ENCODE peak calls at places on chromosomes 1 and 21, in four cellular contexts. Q, S, B and Y are unnamed samples.

GRCh38 chr1:188689542-188689941 is 1788.1 kb downstream of the BRINP3 start:
- ATAC-seq in S (no peak), B (no peak), Q (no peak), Y (no peak)

GRCh38 chr1:29974345-29974744 is 738.0 kb downstream of the PTPRU start:
- ATAC-seq in S (no peak), B (no peak), Q (no peak), Y (no peak)

GRCh38 chr1:85295654-85296053 is 19.2 kb upstream of the BCL10 start:
- ATAC-seq in S (no peak), Q (no peak), B (no peak), Y (no peak)

GRCh38 chr21:15128267-15128666 is 63.5 kb upstream of the NRIP1 start:
- ATAC-seq in Q (no peak), B (no peak), S (no peak), Y (no peak)

GRCh38 chr1:41765109-41765655 is 153.5 kb downstream of the HIVEP3 start:
- ATAC-seq in S (no peak), B (peak; percentile 26), Q (peak; percentile 58), Y (no peak)

GRCh38 chr1:116375884-116376733 is 3.1 kb downstream of the ATP1A1 start:
- ATAC-seq in B (peak; percentile 42), Q (no peak), S (peak; percentile 68), Y (peak; percentile 59)

GRCh38 chr1:157490337-157491165 is 61.8 kb downstream of the FCRL5 start:
- ATAC-seq in Q (no peak), B (peak; percentile 48), S (no peak), Y (no peak)

GRCh38 chr1:86151427-86151826 is 5.1 kb downstream of the COL24A1 start:
- ATAC-seq in S (no peak), Q (no peak), B (no peak), Y (no peak)

GRCh38 chr1:75135829-75136142 is 1.6 kb downstream of the LHX8 start:
- ATAC-seq in Q (no peak), B (no peak), S (no peak), Y (no peak)

GRCh38 chr21:34820051-34820450 is 151.3 kb downstream of the CLIC6 start:
- ATAC-seq in Q (no peak), B (no peak), S (no peak), Y (no peak)

GRCh38 chr1:12125422-12126355 is 41.1 kb upstream of the TNFRSF1B start:
- ATAC-seq in B (peak; percentile 80), Q (peak; percentile 68), S (peak; percentile 34), Y (no peak)

GRCh38 chr1:240998441-240999015 is 358.5 kb downstream of the RGS7 start:
- ATAC-seq in S (no peak), B (no peak), Q (no peak), Y (no peak)

GRCh38 chr1:231494439-231495110 is 33.9 kb upstream of the TSNAX start:
- ATAC-seq in Q (no peak), B (no peak), S (no peak), Y (no peak)

GRCh38 chr21:45835301-45836267 is 146.0 kb upstream of the COL6A1 start:
- ATAC-seq in S (no peak), Q (no peak), B (no peak), Y (no peak)

GRCh38 chr1:202283379-202283844 is 58.3 kb downstream of the UBE2T start:
- ATAC-seq in S (no peak), B (no peak), Q (no peak), Y (no peak)

GRCh38 chr21:42852925-42853570 is 26.3 kb downstream of the WDR4 start:
- ATAC-seq in Q (no peak), S (no peak), B (peak; percentile 16), Y (no peak)

GRCh38 chr1:232561381-232561780 is 68.6 kb downstream of the SIPA1L2 start:
- ATAC-seq in Q (no peak), S (no peak), B (no peak), Y (no peak)

GRCh38 chr21:42865361-42866160 is 13.8 kb downstream of the WDR4 start:
- ATAC-seq in Q (peak; percentile 78), B (peak; percentile 7), S (peak; percentile 32), Y (peak; percentile 37)

GRCh38 chr1:78222962-78223358 is 177.2 kb downstream of the GIPC2 start:
- ATAC-seq in Q (no peak), S (no peak), B (no peak), Y (no peak)

GRCh38 chr1:105398909-105399308 is 1649.2 kb downstream of the AMY1C start:
- ATAC-seq in S (no peak), B (no peak), Q (no peak), Y (no peak)

GRCh38 chr1:230575886-230576477 is 66.3 kb upstream of the COG2 start:
- ATAC-seq in S (no peak), Q (no peak), B (no peak), Y (no peak)

GRCh38 chr1:207151920-207152319 is 47.9 kb downstream of the C4BPA start:
- ATAC-seq in S (no peak), Q (no peak), B (no peak), Y (no peak)

GRCh38 chr1:43205671-43206070 is 33.5 kb downstream of the CFAP57 start:
- ATAC-seq in Q (no peak), B (no peak), S (no peak), Y (no peak)

GRCh38 chr1:25858494-25858893 is 763 bp downstream of the AUNIP start:
- ATAC-seq in B (no peak), S (no peak), Q (no peak), Y (no peak)

GRCh38 chr21:42169758-42170157 is 49.2 kb upstream of the ABCG1 start:
- ATAC-seq in Q (no peak), B (no peak), S (no peak), Y (no peak)

GRCh38 chr1:64595871-64596515 is 126.1 kb downstream of the CACHD1 start:
- ATAC-seq in Q (no peak), B (no peak), S (no peak), Y (no peak)

GRCh38 chr1:156118175-156118868 is 3.8 kb downstream of the LMNA start:
- ATAC-seq in S (peak; percentile 30), Q (no peak), B (peak; percentile 20), Y (no peak)

GRCh38 chr1:19462781-19463180 is 22.6 kb downstream of the CAPZB start:
- ATAC-seq in Q (no peak), S (no peak), B (no peak), Y (no peak)

GRCh38 chr1:91605566-91605965 is 104.9 kb downstream of the CDC7 start:
- ATAC-seq in S (no peak), B (no peak), Q (no peak), Y (no peak)

GRCh38 chr1:211613108-211613947 is 34.4 kb upstream of the SLC30A1 start:
- ATAC-seq in S (peak; percentile 87), Q (peak; percentile 81), B (peak; percentile 89), Y (peak; percentile 95)

GRCh38 chr1:10903826-10904225 is 107.4 kb upstream of the CASZ1 start:
- ATAC-seq in B (no peak), Q (no peak), S (no peak), Y (no peak)

GRCh38 chr1:235648954-235649721 is 446 bp downstream of the GNG4 start:
- ATAC-seq in Q (peak; percentile 74), S (no peak), B (peak; percentile 75), Y (peak; percentile 60)

GRCh38 chr21:35340273-35340672 is 291.2 kb upstream of the RUNX1 start:
- ATAC-seq in Q (no peak), S (no peak), B (no peak), Y (no peak)

GRCh38 chr21:42424848-42425602 is 21.3 kb downstream of the UBASH3A start:
- ATAC-seq in Q (no peak), B (no peak), S (no peak), Y (no peak)

GRCh38 chr1:73635021-73635420 is 563.0 kb downstream of the LRRIQ3 start:
- ATAC-seq in B (no peak), Q (no peak), S (no peak), Y (no peak)

DNA sequence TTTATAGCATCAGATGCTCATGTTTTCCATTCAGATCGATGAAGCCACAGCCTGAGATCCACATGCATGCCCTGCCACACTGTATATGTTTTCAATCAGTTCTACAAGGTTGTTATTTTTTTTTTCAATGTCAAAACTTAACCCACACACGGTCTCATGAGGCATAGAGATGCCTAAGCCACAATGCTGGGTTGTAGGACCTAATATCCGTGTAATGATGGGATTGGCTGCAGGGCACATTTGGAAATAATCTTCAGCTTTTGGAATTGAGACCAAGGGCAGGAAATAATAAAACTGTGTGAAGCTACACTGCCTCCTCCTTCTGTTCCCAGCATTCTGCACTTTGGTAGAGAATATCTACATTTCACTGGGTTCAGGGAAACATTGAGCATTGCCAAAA is 176.5 kb downstream of the LYPLAL1 start:
- ATAC-seq in Q (no peak), S (no peak), B (no peak), Y (no peak)
- H3K4me3 ChIP-seq in Q (no peak overlapping the region), S (no peak overlapping the region), B (no peak overlapping the region), Y (no peak overlapping the region)

GRCh38 chr1:209758360-209758759 is 2.5 kb downstream of the TRAF3IP3 start:
- ATAC-seq in Q (no peak), S (no peak), B (no peak), Y (no peak)

GRCh38 chr1:209756608-209757445 is 974 bp downstream of the TRAF3IP3 start:
- ATAC-seq in B (no peak), S (no peak), Q (peak; percentile 43), Y (no peak)

GRCh38 chr1:209759829-209760359 is 4.0 kb downstream of the TRAF3IP3 start:
- ATAC-seq in B (no peak), Q (no peak), S (no peak), Y (no peak)

GRCh38 chr1:209766051-209766450 is 10.2 kb downstream of the TRAF3IP3 start:
- ATAC-seq in B (no peak), Q (no peak), S (no peak), Y (no peak)

GRCh38 chr1:209761021-209761635 is 5.3 kb downstream of the TRAF3IP3 start:
- ATAC-seq in B (peak; percentile 64), S (no peak), Q (peak; percentile 7), Y (peak; percentile 53)
- H3K4me3 ChIP-seq in B (no peak overlapping the region), S (no peak overlapping the region), Q (no peak overlapping the region), Y (no peak overlapping the region)

GRCh38 chr1:44355582-44356305 is 687 bp upstream of the ERI3 start:
- ATAC-seq in S (peak; percentile 14), Q (no peak), B (no peak), Y (no peak)
- H3K4me3 ChIP-seq in S (peak overlapping the region; percentile 24), Q (peak overlapping the region; percentile 87), B (no peak overlapping the region), Y (peak overlapping the region; percentile 99)

DNA sequence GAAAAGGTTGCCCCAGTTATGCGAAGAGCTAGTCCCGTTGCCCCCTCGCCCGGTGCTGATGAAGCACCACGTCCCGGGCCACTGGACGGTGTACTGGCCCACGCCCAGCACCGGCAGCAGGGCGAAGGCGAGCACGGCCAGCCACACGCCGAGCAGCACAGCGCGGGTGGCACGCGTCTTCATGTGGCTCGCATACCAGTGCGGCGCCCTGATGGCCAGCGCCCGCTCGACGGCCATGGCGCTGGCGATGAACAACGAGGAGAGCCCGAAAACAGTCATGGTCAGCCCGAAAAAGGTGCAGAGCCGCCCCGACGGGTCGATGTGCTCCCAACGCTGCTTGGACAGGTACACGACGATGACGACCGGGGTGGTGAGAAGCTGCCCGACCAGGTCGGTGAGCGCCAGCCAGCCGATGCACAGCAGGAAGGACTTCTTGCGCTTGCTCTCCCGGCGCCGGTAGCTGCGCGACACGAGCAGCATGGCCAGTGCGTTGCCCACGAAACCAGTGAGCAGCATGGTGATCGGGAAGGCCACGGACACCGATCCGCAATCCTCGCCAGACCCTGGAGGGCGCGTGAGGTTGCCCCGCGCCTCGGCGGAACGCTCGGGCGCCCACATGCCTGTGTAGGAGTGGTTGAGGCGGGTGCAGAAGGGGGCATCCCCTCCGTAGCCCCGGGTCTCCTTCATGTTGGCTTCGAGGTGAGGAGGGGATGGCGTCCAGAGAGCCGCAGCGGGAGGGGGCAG is 553 bp downstream of the PTGER3 start:
- ATAC-seq in Q (no peak), B (peak; percentile 64), S (no peak), Y (peak; percentile 28)
- H3K4me3 ChIP-seq in Q (peak overlapping the region; percentile 52), B (peak overlapping the region; percentile 43), S (peak overlapping the region; percentile 45), Y (peak overlapping the region; percentile 67)